ENCODE peak calls at places on chromosomes 6 and 20, in six cellular contexts. Y is caudate nucleus; P is NB4; T is MM.1S; F is stimulated activated CD4-positive, alpha-beta T cell treated with anti-CD3 and anti-CD28 coated beads, TNF-alpha, amount 100 ng/mL, for 24 hours; K is SK-MEL-5. H is an unnamed sample.

GRCh38 chr20:51284161-51284560 is 258.4 kb downstream of the NFATC2 start:
- DNase-seq in Y (no peak), P (no peak), T (no peak), F (no peak), K (no peak), H (no peak)

GRCh38 chr6:113732384-113732966 is 124.7 kb upstream of the MARCKS start:
- DNase-seq in Y (no peak), P (no peak), T (no peak), F (no peak), K (peak; percentile 93), H (no peak)

GRCh38 chr6:23655502-23655901 is 470.5 kb upstream of the NRSN1 start:
- DNase-seq in Y (no peak), P (no peak), T (no peak), F (no peak), K (no peak), H (no peak)

GRCh38 chr6:54579011-54579410 is 267.6 kb upstream of the FAM83B start:
- DNase-seq in Y (no peak), P (no peak), T (no peak), F (no peak), K (no peak), H (no peak)

GRCh38 chr6:56637640-56638039 is 5.0 kb downstream of the DST start:
- DNase-seq in Y (no peak), P (peak; percentile 47), T (peak; percentile 35), F (no peak), K (peak; percentile 69), H (no peak)

GRCh38 chr6:30356519-30356918 is 11.6 kb downstream of the RPP21 start:
- DNase-seq in Y (no peak), P (no peak), T (no peak), F (no peak), K (no peak), H (no peak)

GRCh38 chr6:112282217-112282616 is 27.9 kb upstream of the LAMA4 start:
- DNase-seq in Y (no peak), P (no peak), T (no peak), F (no peak), K (peak; percentile 75), H (no peak)

GRCh38 chr20:61933481-61933950 is 132.2 kb downstream of the TAF4 start:
- DNase-seq in Y (no peak), P (no peak), T (no peak), F (no peak), K (no peak), H (peak; percentile 33)

GRCh38 chr6:32131439-32131948 is 1.4 kb upstream of the FKBPL start:
- DNase-seq in Y (no peak), P (no peak), T (no peak), F (no peak), K (no peak), H (no peak)

GRCh38 chr6:157148391-157149323 is 174.7 kb downstream of the TMEM242 start:
- DNase-seq in Y (peak; percentile 37), P (no peak), T (no peak), F (no peak), K (no peak), H (no peak)

GRCh38 chr6:4103929-4104328 is 25.0 kb upstream of the FAM217A start:
- DNase-seq in Y (no peak), P (no peak), T (no peak), F (no peak), K (no peak), H (no peak)

GRCh38 chr20:46970937-46971630 is 76.4 kb downstream of the EYA2 start:
- DNase-seq in Y (no peak), P (peak; percentile 33), T (no peak), F (no peak), K (peak; percentile 80), H (no peak)

GRCh38 chr6:38179300-38179699 is 359.8 kb downstream of the ZFAND3 start:
- DNase-seq in Y (no peak), P (no peak), T (no peak), F (no peak), K (no peak), H (no peak)